ENCODE peak calls at places on chromosomes 2 and 18, in six cellular contexts. W is lower lobe of right lung, L is psoas muscle, B is BJ, A is H7, Z is fibroblast of the aortic adventitia. D is an unnamed sample.

GRCh38 chr2:148046802-148047201 is 25.9 kb downstream of the MBD5 start:
- DNase-seq in W (no peak), L (no peak), B (no peak), A (no peak), Z (no peak), D (no peak)

GRCh38 chr2:201839727-201840126 is 33.4 kb downstream of the CDK15 start:
- DNase-seq in W (no peak), L (no peak), B (no peak), A (no peak), Z (no peak), D (no peak)

GRCh38 chr2:176428943-176429469 is 159.8 kb downstream of the MTX2 start:
- DNase-seq in W (no peak), L (no peak), B (no peak), A (no peak), Z (no peak), D (no peak)

GRCh38 chr18:56861244-56861643 is 210.1 kb downstream of the WDR7 start:
- DNase-seq in W (no peak), L (no peak), B (no peak), A (no peak), Z (no peak), D (no peak)

GRCh38 chr2:218152172-218152571 is 14.6 kb downstream of the CXCR1 start:
- DNase-seq in W (no peak), L (no peak), B (no peak), A (no peak), Z (no peak), D (no peak)

GRCh38 chr2:180222642-180223041 is 215.5 kb upstream of the CWC22 start:
- DNase-seq in W (no peak), L (no peak), B (peak), A (no peak), Z (peak), D (no peak)

GRCh38 chr2:168912466-168913170 is 11.5 kb downstream of the G6PC2 start:
- DNase-seq in W (no peak), L (peak), B (no peak), A (peak), Z (peak), D (peak)

GRCh38 chr18:54033087-54033486 is 191.4 kb downstream of the MBD2 start:
- DNase-seq in W (no peak), L (no peak), B (no peak), A (no peak), Z (no peak), D (no peak)

GRCh38 chr2:109131777-109132176 is 2.8 kb downstream of the SH3RF3 start:
- DNase-seq in W (no peak), L (no peak), B (no peak), A (no peak), Z (peak), D (no peak)

GRCh38 chr2:109128466-109129355 is at the start of gene SH3RF3:
- DNase-seq in W (peak), L (peak), B (no peak), A (peak), Z (peak), D (peak)

GRCh38 chr2:109129921-109130725 is 1.1 kb downstream of the SH3RF3 start:
- DNase-seq in W (peak), L (peak), B (no peak), A (peak), Z (peak), D (peak)

GRCh38 chr2:109129356-109129920 is 433 bp downstream of the SH3RF3 start:
- DNase-seq in W (peak), L (peak), B (no peak), A (peak), Z (peak), D (peak)

DNA sequence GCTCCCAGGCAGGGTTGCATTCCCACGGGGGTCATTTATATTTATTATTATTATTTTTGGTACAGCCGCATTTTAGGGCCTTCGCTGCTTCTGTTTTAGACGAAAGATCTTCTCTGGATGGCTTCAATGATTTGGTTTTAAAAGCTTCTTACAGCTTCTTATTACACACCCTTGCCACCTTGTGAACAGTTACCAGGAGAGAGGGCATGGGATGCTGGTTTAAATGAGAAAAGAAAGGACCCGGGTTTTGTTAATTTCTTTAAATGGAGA is 1.7 kb downstream of the SH3RF3 start:
- DNase-seq in W (no peak), L (no peak), B (no peak), A (no peak), Z (peak), D (no peak)
- H3K4me3 ChIP-seq in W (peak), L (peak), B (peak), A (no peak), Z (peak), D (peak)

GRCh38 chr2:237878321-237879057 is 19.1 kb downstream of the RAMP1 start:
- DNase-seq in W (no peak), L (no peak), B (no peak), A (peak), Z (no peak), D (no peak)

GRCh38 chr2:237879058-237879430 is 19.6 kb downstream of the RAMP1 start:
- DNase-seq in W (no peak), L (no peak), B (no peak), A (peak), Z (peak), D (no peak)

GRCh38 chr2:237882510-237883481 is 23.4 kb downstream of the RAMP1 start:
- DNase-seq in W (peak), L (no peak), B (no peak), A (no peak), Z (no peak), D (peak)

GRCh38 chr2:237877576-237878307 is 18.3 kb downstream of the RAMP1 start:
- DNase-seq in W (peak), L (no peak), B (no peak), A (peak), Z (no peak), D (peak)

GRCh38 chr2:237879991-237880560 is 20.7 kb downstream of the RAMP1 start:
- DNase-seq in W (peak), L (no peak), B (no peak), A (no peak), Z (no peak), D (peak)
- H3K4me3 ChIP-seq in W (no peak), L (no peak), B (no peak), A (no peak), Z (no peak), D (no peak)

DNA sequence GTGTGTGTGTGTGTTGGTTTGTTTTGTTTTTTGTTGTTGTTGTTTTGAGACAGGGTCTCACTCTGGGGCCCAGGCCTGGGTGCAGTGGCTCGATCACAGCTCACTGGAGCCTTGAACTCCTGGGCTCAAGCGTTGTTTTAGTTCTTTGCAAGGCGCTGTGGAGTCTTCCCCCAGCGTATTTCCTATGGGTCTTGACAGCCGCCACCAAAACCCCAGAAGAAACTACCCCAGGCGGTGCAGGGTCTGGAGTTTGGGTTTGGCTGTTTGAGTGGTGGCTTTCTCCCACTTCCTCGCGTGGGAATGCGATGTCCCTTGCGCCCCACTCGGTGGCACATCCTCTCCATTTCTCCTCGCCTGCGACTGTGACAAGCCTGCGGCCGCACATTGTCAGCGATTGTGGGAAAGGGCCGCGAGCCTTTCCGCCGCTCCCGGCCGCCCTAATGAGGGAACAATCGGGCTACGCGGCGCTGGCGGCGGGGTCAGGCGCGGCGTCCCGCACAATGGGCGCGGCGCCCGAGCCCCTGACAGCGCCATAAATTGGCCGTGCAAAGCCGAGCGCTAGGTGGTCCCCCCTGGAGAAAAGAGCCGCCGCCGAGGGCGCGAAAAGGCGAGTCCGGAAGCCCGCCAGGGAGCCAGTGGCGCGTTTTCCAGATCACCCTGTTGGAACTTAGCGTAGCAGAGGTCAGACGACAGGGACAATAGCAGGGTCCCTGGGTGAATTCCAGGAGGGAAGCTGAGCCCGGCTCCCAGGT is 194.9 kb upstream of the POU3F3 start:
- DNase-seq in W (no peak), L (no peak), B (no peak), A (peak), Z (no peak), D (no peak)
- H3K4me3 ChIP-seq in W (peak), L (peak), B (no peak), A (peak), Z (no peak), D (no peak)

GRCh38 chr2:195477248-195477995 is 179.6 kb upstream of the SLC39A10 start:
- DNase-seq in W (no peak), L (no peak), B (peak), A (no peak), Z (peak), D (no peak)

GRCh38 chr2:195480121-195480520 is 176.9 kb upstream of the SLC39A10 start:
- DNase-seq in W (no peak), L (no peak), B (no peak), A (no peak), Z (peak), D (no peak)

GRCh38 chr2:195475336-195475735 is 181.7 kb upstream of the SLC39A10 start:
- DNase-seq in W (no peak), L (no peak), B (no peak), A (peak), Z (peak), D (no peak)

GRCh38 chr2:195479407-195479806 is 177.6 kb upstream of the SLC39A10 start:
- DNase-seq in W (no peak), L (no peak), B (no peak), A (no peak), Z (no peak), D (no peak)

DNA sequence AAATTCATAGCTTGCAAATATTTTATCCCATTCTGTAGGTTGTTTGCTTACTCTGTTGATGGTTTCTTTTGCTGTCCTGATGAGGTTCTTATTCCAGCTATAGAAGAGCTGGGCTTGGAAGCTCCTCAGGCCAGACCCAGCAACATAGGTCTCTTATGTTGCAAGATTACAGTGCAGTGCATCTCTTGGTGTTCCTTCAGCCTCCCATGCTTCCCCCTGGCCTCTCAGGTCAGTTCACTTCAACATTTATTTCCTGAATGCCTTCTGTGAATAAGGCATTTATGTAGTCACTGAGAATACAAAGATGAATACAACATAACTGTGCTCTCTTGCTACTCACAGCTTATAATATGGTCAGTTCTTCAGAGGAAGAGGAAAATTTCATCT is 179.0 kb upstream of the SLC39A10 start:
- DNase-seq in W (no peak), L (no peak), B (no peak), A (no peak), Z (no peak), D (no peak)
- H3K4me3 ChIP-seq in W (no peak), L (no peak), B (no peak), A (no peak), Z (no peak), D (no peak)

DNA sequence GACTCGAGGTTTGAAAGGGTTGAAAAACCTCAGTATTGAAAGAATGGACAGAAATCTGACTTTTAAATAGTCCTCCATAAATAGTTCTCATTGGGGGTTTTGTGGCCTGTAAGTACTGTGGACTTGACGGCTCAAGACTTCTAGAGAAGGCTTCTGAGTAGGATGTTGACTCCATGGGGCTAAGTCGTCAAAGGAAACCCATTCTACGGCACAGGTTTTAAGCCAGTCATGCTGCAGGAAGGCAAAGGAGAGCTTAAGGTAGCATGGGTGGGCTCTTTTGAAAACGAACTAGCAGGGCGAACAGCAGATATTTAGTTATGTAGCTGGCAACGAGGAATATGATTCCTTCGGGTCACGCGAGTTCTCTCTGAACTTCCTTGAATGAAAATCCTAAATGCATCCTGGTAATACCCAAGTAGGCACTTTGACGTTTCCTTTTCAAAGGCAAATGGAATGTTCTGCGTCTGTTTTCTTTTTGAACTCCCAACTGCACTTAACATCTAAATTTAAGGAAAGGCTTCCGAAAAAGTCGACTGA is 1.1 kb upstream of the NEDD4L start:
- DNase-seq in W (no peak), L (no peak), B (no peak), A (peak), Z (peak), D (no peak)
- H3K4me3 ChIP-seq in W (peak), L (peak), B (peak), A (peak), Z (peak), D (peak)

DNA sequence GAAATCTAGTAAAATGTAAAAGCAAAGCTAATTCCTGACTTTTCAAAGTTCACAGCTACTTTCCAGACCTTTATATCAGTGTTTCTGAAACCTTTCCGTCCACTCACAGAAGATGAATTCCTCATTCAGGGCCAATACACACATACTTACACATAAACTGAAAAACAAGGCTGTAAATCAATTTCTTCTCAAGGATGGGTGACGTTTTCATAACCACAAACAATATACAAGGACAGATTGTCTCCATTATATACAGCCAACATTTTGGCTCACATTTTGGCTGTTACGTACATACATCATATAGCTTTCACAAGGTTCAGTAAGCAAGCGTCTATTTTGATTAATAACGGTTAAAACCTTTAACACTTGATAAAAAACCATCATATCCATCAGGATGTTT is 1.4 kb downstream of the RPRD1A start:
- DNase-seq in W (no peak), L (no peak), B (no peak), A (no peak), Z (peak), D (no peak)
- H3K4me3 ChIP-seq in W (peak), L (peak), B (peak), A (peak), Z (peak), D (peak)

DNA sequence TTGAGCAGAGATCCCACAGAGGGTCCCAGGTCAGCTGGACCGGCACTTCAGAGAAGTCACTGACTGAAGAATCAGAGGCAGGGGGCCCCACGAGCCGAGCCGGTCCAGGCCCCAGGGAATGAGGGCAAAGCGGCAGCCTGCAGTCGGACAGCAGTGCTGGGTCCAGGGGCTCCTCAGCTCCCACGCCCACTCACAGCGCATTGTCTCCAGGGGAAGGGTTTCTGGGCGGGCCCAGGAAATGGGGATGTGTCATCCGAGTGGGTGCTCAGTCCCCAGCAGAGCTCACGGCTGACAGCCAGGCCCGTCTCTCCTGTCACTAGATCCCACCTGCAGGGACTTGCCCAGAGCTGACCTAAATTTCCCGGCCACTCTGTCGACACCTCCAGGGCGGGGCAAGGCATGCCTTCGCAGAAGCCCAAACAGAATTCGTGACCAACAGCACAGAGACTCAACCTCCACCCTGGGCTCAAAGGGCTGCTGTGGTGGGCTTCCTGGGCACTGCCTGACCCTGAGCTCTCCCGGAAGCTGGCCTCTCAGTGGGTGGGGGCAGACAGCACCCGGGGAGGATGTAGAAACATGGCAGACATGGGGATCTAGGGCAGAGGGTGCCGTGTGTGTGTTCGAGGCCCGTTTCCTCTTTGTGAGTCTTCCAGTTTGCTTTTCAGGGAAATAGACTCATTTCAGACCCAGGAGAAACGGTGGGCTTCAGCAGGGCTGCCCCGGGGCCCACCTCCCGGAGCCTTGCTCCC is 42.1 kb upstream of the TAF1B start:
- DNase-seq in W (peak), L (peak), B (no peak), A (peak), Z (peak), D (no peak)
- H3K4me3 ChIP-seq in W (no peak), L (no peak), B (no peak), A (no peak), Z (no peak), D (no peak)

GRCh38 chr2:2109186-2109585 is 221.9 kb downstream of the MYT1L start:
- DNase-seq in W (no peak), L (no peak), B (no peak), A (peak), Z (no peak), D (no peak)

GRCh38 chr2:2108756-2109155 is 222.3 kb downstream of the MYT1L start:
- DNase-seq in W (no peak), L (no peak), B (no peak), A (no peak), Z (no peak), D (no peak)

GRCh38 chr2:2107627-2108026 is 223.4 kb downstream of the MYT1L start:
- DNase-seq in W (no peak), L (no peak), B (no peak), A (no peak), Z (no peak), D (no peak)

GRCh38 chr2:2107140-2107539 is 223.9 kb downstream of the MYT1L start:
- DNase-seq in W (no peak), L (peak), B (no peak), A (no peak), Z (no peak), D (no peak)

DNA sequence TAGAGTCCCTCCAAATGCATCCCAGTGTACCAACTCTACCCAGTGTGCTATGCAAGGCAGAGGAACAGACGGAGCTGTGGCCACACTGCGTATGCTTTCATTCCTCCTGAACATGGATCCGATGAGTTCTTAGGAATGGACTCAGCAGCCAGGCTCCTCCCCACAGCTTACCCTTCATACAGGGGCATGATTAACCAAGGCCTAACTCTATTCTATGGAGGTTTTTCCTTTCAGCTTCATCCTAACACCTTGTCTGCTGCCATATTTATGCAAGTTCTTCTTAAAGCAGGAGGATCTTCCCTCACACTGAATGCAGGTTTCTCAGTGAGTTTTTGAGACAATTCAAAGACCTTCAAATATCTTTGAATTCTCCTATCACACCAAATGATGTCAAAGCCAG is 222.9 kb downstream of the MYT1L start:
- DNase-seq in W (no peak), L (no peak), B (no peak), A (no peak), Z (no peak), D (no peak)
- H3K4me3 ChIP-seq in W (no peak), L (no peak), B (no peak), A (no peak), Z (no peak), D (no peak)

D was measured in ovary.